ENCODE peak calls at places on chromosomes 11 and 22, in nine cellular contexts. One of them, this sample, is unnamed.

GRCh38 chr11:104997288-104997687 is 25.7 kb downstream of the CASP5 start:
- DNase-seq in left ventricle myocardium superior: no peak
- DNase-seq in thyroid gland: no peak
- DNase-seq in stimulated activated naive CD4-positive, alpha-beta T cell: no peak
- DNase-seq in PC-9: no peak
- DNase-seq in esophagus squamous epithelium: no peak
- DNase-seq in EL: no peak
- DNase-seq in Caki2: no peak
- DNase-seq in activated naive CD4-positive, alpha-beta T cell treated with anti-CD3 and anti-CD28 coated beads, Interleukin-2, amount 10 ng/mL, durations not matched to agents 7 days and 5 days: no peak
- DNase-seq in this sample: no peak

GRCh38 chr22:38751066-38751421 is 4.8 kb downstream of the SUN2 start:
- DNase-seq in left ventricle myocardium superior: no peak
- DNase-seq in thyroid gland: no peak
- DNase-seq in stimulated activated naive CD4-positive, alpha-beta T cell: no peak
- DNase-seq in PC-9: no peak
- DNase-seq in esophagus squamous epithelium: no peak
- DNase-seq in EL: no peak
- DNase-seq in Caki2: no peak
- DNase-seq in activated naive CD4-positive, alpha-beta T cell treated with anti-CD3 and anti-CD28 coated beads, Interleukin-2, amount 10 ng/mL, durations not matched to agents 7 days and 5 days: no peak
- DNase-seq in this sample: no peak

GRCh38 chr11:70736937-70737640 is 338.8 kb downstream of the CTTN start:
- DNase-seq in left ventricle myocardium superior: peak
- DNase-seq in thyroid gland: no peak
- DNase-seq in stimulated activated naive CD4-positive, alpha-beta T cell: no peak
- DNase-seq in PC-9: no peak
- DNase-seq in esophagus squamous epithelium: no peak
- DNase-seq in EL: no peak
- DNase-seq in Caki2: no peak
- DNase-seq in activated naive CD4-positive, alpha-beta T cell treated with anti-CD3 and anti-CD28 coated beads, Interleukin-2, amount 10 ng/mL, durations not matched to agents 7 days and 5 days: no peak
- DNase-seq in this sample: no peak

GRCh38 chr22:44683237-44683636 is 18.8 kb upstream of the PRR5 start:
- DNase-seq in left ventricle myocardium superior: no peak
- DNase-seq in thyroid gland: no peak
- DNase-seq in stimulated activated naive CD4-positive, alpha-beta T cell: no peak
- DNase-seq in PC-9: no peak
- DNase-seq in esophagus squamous epithelium: no peak
- DNase-seq in EL: no peak
- DNase-seq in Caki2: no peak
- DNase-seq in activated naive CD4-positive, alpha-beta T cell treated with anti-CD3 and anti-CD28 coated beads, Interleukin-2, amount 10 ng/mL, durations not matched to agents 7 days and 5 days: peak
- DNase-seq in this sample: no peak

GRCh38 chr11:60211206-60211605 is 28.3 kb upstream of the MS4A6A start:
- DNase-seq in left ventricle myocardium superior: no peak
- DNase-seq in thyroid gland: no peak
- DNase-seq in stimulated activated naive CD4-positive, alpha-beta T cell: no peak
- DNase-seq in PC-9: no peak
- DNase-seq in esophagus squamous epithelium: no peak
- DNase-seq in EL: no peak
- DNase-seq in Caki2: no peak
- DNase-seq in activated naive CD4-positive, alpha-beta T cell treated with anti-CD3 and anti-CD28 coated beads, Interleukin-2, amount 10 ng/mL, durations not matched to agents 7 days and 5 days: no peak
- DNase-seq in this sample: no peak

GRCh38 chr22:33726294-33726711 is 194.0 kb downstream of the LARGE1 start:
- DNase-seq in left ventricle myocardium superior: peak
- DNase-seq in thyroid gland: no peak
- DNase-seq in stimulated activated naive CD4-positive, alpha-beta T cell: no peak
- DNase-seq in PC-9: no peak
- DNase-seq in esophagus squamous epithelium: no peak
- DNase-seq in EL: no peak
- DNase-seq in Caki2: peak
- DNase-seq in activated naive CD4-positive, alpha-beta T cell treated with anti-CD3 and anti-CD28 coated beads, Interleukin-2, amount 10 ng/mL, durations not matched to agents 7 days and 5 days: no peak
- DNase-seq in this sample: no peak

GRCh38 chr11:2388431-2389024 is 11.4 kb downstream of the CD81 start:
- DNase-seq in left ventricle myocardium superior: no peak
- DNase-seq in thyroid gland: no peak
- DNase-seq in stimulated activated naive CD4-positive, alpha-beta T cell: no peak
- DNase-seq in PC-9: no peak
- DNase-seq in esophagus squamous epithelium: no peak
- DNase-seq in EL: no peak
- DNase-seq in Caki2: no peak
- DNase-seq in activated naive CD4-positive, alpha-beta T cell treated with anti-CD3 and anti-CD28 coated beads, Interleukin-2, amount 10 ng/mL, durations not matched to agents 7 days and 5 days: no peak
- DNase-seq in this sample: no peak

GRCh38 chr11:59173964-59174663 is 2.2 kb downstream of the DTX4 start:
- DNase-seq in left ventricle myocardium superior: no peak
- DNase-seq in thyroid gland: peak
- DNase-seq in stimulated activated naive CD4-positive, alpha-beta T cell: no peak
- DNase-seq in PC-9: peak
- DNase-seq in esophagus squamous epithelium: no peak
- DNase-seq in EL: peak
- DNase-seq in Caki2: peak
- DNase-seq in activated naive CD4-positive, alpha-beta T cell treated with anti-CD3 and anti-CD28 coated beads, Interleukin-2, amount 10 ng/mL, durations not matched to agents 7 days and 5 days: no peak
- DNase-seq in this sample: no peak

GRCh38 chr22:50459016-50459415 is 15.8 kb downstream of the SBF1 start:
- DNase-seq in left ventricle myocardium superior: no peak
- DNase-seq in thyroid gland: no peak
- DNase-seq in stimulated activated naive CD4-positive, alpha-beta T cell: no peak
- DNase-seq in PC-9: no peak
- DNase-seq in esophagus squamous epithelium: no peak
- DNase-seq in EL: no peak
- DNase-seq in Caki2: no peak
- DNase-seq in activated naive CD4-positive, alpha-beta T cell treated with anti-CD3 and anti-CD28 coated beads, Interleukin-2, amount 10 ng/mL, durations not matched to agents 7 days and 5 days: no peak
- DNase-seq in this sample: no peak

GRCh38 chr22:23791737-23792645 is 5.2 kb downstream of the SMARCB1 start:
- DNase-seq in left ventricle myocardium superior: no peak
- DNase-seq in thyroid gland: no peak
- DNase-seq in stimulated activated naive CD4-positive, alpha-beta T cell: no peak
- DNase-seq in PC-9: no peak
- DNase-seq in esophagus squamous epithelium: no peak
- DNase-seq in EL: no peak
- DNase-seq in Caki2: no peak
- DNase-seq in activated naive CD4-positive, alpha-beta T cell treated with anti-CD3 and anti-CD28 coated beads, Interleukin-2, amount 10 ng/mL, durations not matched to agents 7 days and 5 days: no peak
- DNase-seq in this sample: no peak

GRCh38 chr22:44730034-44730433 is 22.3 kb upstream of the ARHGAP8 start:
- DNase-seq in left ventricle myocardium superior: no peak
- DNase-seq in thyroid gland: no peak
- DNase-seq in stimulated activated naive CD4-positive, alpha-beta T cell: no peak
- DNase-seq in PC-9: no peak
- DNase-seq in esophagus squamous epithelium: no peak
- DNase-seq in EL: no peak
- DNase-seq in Caki2: no peak
- DNase-seq in activated naive CD4-positive, alpha-beta T cell treated with anti-CD3 and anti-CD28 coated beads, Interleukin-2, amount 10 ng/mL, durations not matched to agents 7 days and 5 days: no peak
- DNase-seq in this sample: peak

This sample was measured in heart left ventricle.